ENCODE peak calls at places on chromosomes 16 and 17, in nine cellular contexts. I, P, Q, B, A, H, F, E and M are unnamed samples. For H3K9me3, the result is how much of the 10 kb centered on the place peaks cover.

GRCh38 chr16:3509470-3509928 is 8.7 kb downstream of the CLUAP1 start:
- DNase-seq in I (no peak), P (no peak), Q (no peak), B (peak), A (no peak), H (no peak), F (peak), E (peak), M (peak)

GRCh38 chr17:49727353-49727752 is 19.6 kb upstream of the SLC35B1 start:
- DNase-seq in I (no peak), P (no peak), Q (no peak), B (no peak), A (no peak), H (no peak), F (no peak), E (no peak), M (no peak)

GRCh38 chr16:84303023-84303422 is 8.3 kb downstream of the WFDC1 start:
- DNase-seq in I (no peak), P (peak), Q (no peak), B (no peak), A (no peak), H (peak), F (peak), E (no peak), M (no peak)

GRCh38 chr17:77466140-77466539 is 325.4 kb downstream of the SEC14L1 start:
- DNase-seq in I (peak), P (no peak), Q (no peak), B (no peak), A (no peak), H (no peak), F (no peak), E (no peak), M (no peak)

GRCh38 chr17:35666070-35666469 is 65.4 kb upstream of the RASL10B start:
- DNase-seq in I (no peak), P (no peak), Q (no peak), B (no peak), A (no peak), H (no peak), F (no peak), E (no peak), M (no peak)

GRCh38 chr17:80898706-80899105 is 92.9 kb upstream of the CHMP6 start:
- DNase-seq in I (peak), P (no peak), Q (no peak), B (no peak), A (no peak), H (no peak), F (no peak), E (no peak), M (no peak)

GRCh38 chr17:6683081-6683684 is 30.0 kb downstream of the SLC13A5 start:
- DNase-seq in I (no peak), P (no peak), Q (no peak), B (peak), A (no peak), H (no peak), F (no peak), E (no peak), M (no peak)

GRCh38 chr17:57044976-57045867 is 39.8 kb upstream of the AKAP1 start:
- DNase-seq in I (no peak), P (no peak), Q (no peak), B (no peak), A (no peak), H (no peak), F (peak), E (no peak), M (no peak)

GRCh38 chr17:75589919-75590303 is 2.3 kb downstream of the MYO15B start:
- DNase-seq in I (no peak), P (no peak), Q (no peak), B (no peak), A (no peak), H (no peak), F (no peak), E (no peak), M (no peak)

GRCh38 chr17:75689441-75689873 is 22.3 kb downstream of the SAP30BP start:
- DNase-seq in I (no peak), P (no peak), Q (no peak), B (no peak), A (no peak), H (no peak), F (no peak), E (peak), M (peak)

GRCh38 chr16:64507240-64508024 is 614.4 kb downstream of the CDH11 start:
- DNase-seq in I (no peak), P (no peak), Q (no peak), B (no peak), A (no peak), H (no peak), F (no peak), E (no peak), M (no peak)

GRCh38 chr16:866252-866651 is 65.7 kb upstream of the GNG13 start:
- DNase-seq in I (no peak), P (no peak), Q (no peak), B (no peak), A (no peak), H (no peak), F (no peak), E (no peak), M (no peak)

GRCh38 chr17:77206557-77206956 is 65.8 kb downstream of the SEC14L1 start:
- DNase-seq in I (no peak), P (no peak), Q (no peak), B (no peak), A (no peak), H (no peak), F (peak), E (no peak), M (no peak)

GRCh38 chr16:89384282-89384681 is 106.1 kb downstream of the ANKRD11 start:
- DNase-seq in I (no peak), P (no peak), Q (no peak), B (no peak), A (no peak), H (no peak), F (no peak), E (no peak), M (no peak)

GRCh38 chr16:89380681-89381080 is 109.7 kb downstream of the ANKRD11 start:
- DNase-seq in I (no peak), P (no peak), Q (no peak), B (no peak), A (no peak), H (no peak), F (no peak), E (no peak), M (no peak)

GRCh38 chr16:89385712-89386111 is 104.6 kb downstream of the ANKRD11 start:
- DNase-seq in I (no peak), P (no peak), Q (no peak), B (no peak), A (no peak), H (no peak), F (no peak), E (no peak), M (no peak)

GRCh38 chr16:89381788-89382187 is 108.6 kb downstream of the ANKRD11 start:
- DNase-seq in I (no peak), P (no peak), Q (no peak), B (no peak), A (no peak), H (no peak), F (no peak), E (no peak), M (no peak)

DNA sequence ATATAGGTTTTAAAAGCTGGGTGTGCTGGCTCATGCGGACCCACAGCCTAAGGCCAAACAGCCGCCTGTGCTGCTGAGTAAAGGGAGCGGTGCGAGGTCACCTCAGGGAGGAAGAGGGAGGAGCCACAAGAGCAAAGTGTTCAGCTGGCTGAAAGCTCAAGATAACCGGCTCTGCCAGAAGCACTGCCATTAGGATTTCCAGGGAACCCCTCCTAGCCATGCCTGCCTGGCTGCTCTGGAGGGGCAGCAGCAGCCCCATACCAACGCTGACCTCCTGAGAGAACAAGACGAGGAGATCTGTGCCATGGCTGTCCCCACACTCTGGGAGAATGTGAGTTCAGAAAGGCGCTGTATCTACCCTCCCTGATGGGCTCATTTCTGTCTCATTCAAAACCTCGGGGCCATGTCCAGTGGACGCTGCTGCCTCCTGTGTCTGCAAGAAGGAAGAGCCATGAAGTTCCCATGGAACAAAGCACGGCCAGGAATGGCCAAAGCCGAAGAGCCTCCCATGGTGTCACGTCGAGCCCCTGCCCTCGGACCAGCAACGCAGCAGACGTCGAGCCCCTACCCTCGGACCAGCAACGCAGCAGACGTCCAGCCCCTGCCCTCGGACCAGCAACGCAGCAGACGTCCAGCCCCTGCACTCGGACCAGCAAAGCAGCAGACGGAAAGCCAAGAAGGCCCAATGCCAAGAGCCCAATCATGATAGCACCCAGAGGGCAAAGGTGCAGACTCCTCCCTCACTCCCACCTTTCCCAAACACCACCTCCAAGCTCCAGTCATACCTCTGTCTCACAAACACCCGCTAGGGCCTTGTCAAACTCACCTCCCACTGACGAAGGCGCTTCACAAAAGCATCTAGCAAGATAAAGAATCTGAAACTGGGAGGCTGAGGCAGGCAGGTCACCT is 107.0 kb downstream of the ANKRD11 start:
- DNase-seq in I (peak), P (peak), Q (no peak), B (peak), A (no peak), H (no peak), F (no peak), E (peak), M (no peak)
- TF ChIP-seq CTCF in I (peak), P (no peak), Q (no peak), B (no peak), A (no peak), H (peak), F (no peak), E (no peak), M (no peak)

GRCh38 chr17:27157898-27158297 is 136.0 kb upstream of the WSB1 start:
- DNase-seq in I (no peak), P (no peak), Q (no peak), B (no peak), A (no peak), H (no peak), F (no peak), E (no peak), M (no peak)
- H3K9me3 ChIP-seq in I (under half), P (under half), Q (under half), B (under half), A (under half), H (under half), F (under half), E (under half), M (under half)

GRCh38 chr17:3474212-3474611 is 1.6 kb upstream of the ASPA start:
- DNase-seq in I (no peak), P (no peak), Q (no peak), B (no peak), A (no peak), H (no peak), F (no peak), E (no peak), M (no peak)
- H3K27ac ChIP-seq in I (no peak), P (no peak), Q (peak), B (peak), A (no peak), H (no peak), F (no peak), E (no peak), M (no peak)

GRCh38 chr17:2370211-2370589 is 30.7 kb downstream of the MNT start:
- DNase-seq in I (no peak), P (no peak), Q (no peak), B (no peak), A (no peak), H (no peak), F (no peak), E (no peak), M (no peak)

GRCh38 chr17:2371183-2372130 is 29.4 kb downstream of the MNT start:
- DNase-seq in I (no peak), P (no peak), Q (no peak), B (no peak), A (no peak), H (no peak), F (no peak), E (no peak), M (no peak)

GRCh38 chr17:2369039-2369438 is 31.7 kb downstream of the SGSM2 start:
- DNase-seq in I (no peak), P (no peak), Q (no peak), B (no peak), A (no peak), H (no peak), F (no peak), E (no peak), M (no peak)

GRCh38 chr17:2368383-2368782 is 31.1 kb downstream of the SGSM2 start:
- DNase-seq in I (no peak), P (no peak), Q (no peak), B (no peak), A (no peak), H (no peak), F (no peak), E (no peak), M (no peak)

GRCh38 chr17:2369551-2370210 is 31.2 kb downstream of the MNT start:
- DNase-seq in I (peak), P (no peak), Q (no peak), B (no peak), A (no peak), H (no peak), F (no peak), E (no peak), M (no peak)
- TF ChIP-seq CTCF in I (peak), P (no peak), Q (no peak), B (no peak), A (no peak), H (peak), F (no peak), E (no peak), M (no peak)

GRCh38 chr17:73924083-73924482 is 279.4 kb upstream of the RPL38 start:
- DNase-seq in I (no peak), P (no peak), Q (no peak), B (no peak), A (no peak), H (no peak), F (no peak), E (no peak), M (no peak)

GRCh38 chr17:73929860-73930430 is 273.5 kb upstream of the RPL38 start:
- DNase-seq in I (no peak), P (no peak), Q (no peak), B (no peak), A (no peak), H (no peak), F (no peak), E (no peak), M (no peak)

GRCh38 chr17:73924488-73925186 is 278.8 kb upstream of the RPL38 start:
- DNase-seq in I (peak), P (no peak), Q (no peak), B (no peak), A (no peak), H (no peak), F (no peak), E (no peak), M (no peak)
- H3K9me3 ChIP-seq in I (under half), P (under half), Q (under half), B (under half), A (under half), H (under half), F (under half), E (under half), M (under half)